ENCODE peak calls at places on chromosomes 12 and 14, in five cellular contexts. One of them, this sample, is unnamed.

GRCh38 chr14:60183724-60184596 is 18.8 kb upstream of the DHRS7 start:
- DNase-seq in kidney: no peak
- DNase-seq in SJSA1: no peak
- DNase-seq in neuronal stem cell: peak; percentile 56
- DNase-seq in OCI-LY7: peak; percentile 91
- DNase-seq in this sample: no peak

GRCh38 chr12:46357438-46358324 is 14.9 kb downstream of the SLC38A2 start:
- DNase-seq in neuronal stem cell: no peak
- DNase-seq in SJSA1: no peak
- DNase-seq in OCI-LY7: no peak
- DNase-seq in kidney: no peak
- DNase-seq in this sample: no peak

GRCh38 chr14:91219505-91220389 is 24.8 kb downstream of the GPR68 start:
- DNase-seq in neuronal stem cell: no peak
- DNase-seq in SJSA1: no peak
- DNase-seq in OCI-LY7: no peak
- DNase-seq in kidney: no peak
- DNase-seq in this sample: no peak

GRCh38 chr14:69316449-69317391 is 56.8 kb downstream of the GALNT16 start:
- DNase-seq in kidney: peak; percentile 76
- DNase-seq in OCI-LY7: no peak
- DNase-seq in neuronal stem cell: no peak
- DNase-seq in SJSA1: peak; percentile 76
- DNase-seq in this sample: peak; percentile 58

GRCh38 chr12:77947326-77947725 is 116.6 kb downstream of the NAV3 start:
- DNase-seq in SJSA1: no peak
- DNase-seq in neuronal stem cell: no peak
- DNase-seq in kidney: no peak
- DNase-seq in OCI-LY7: no peak
- DNase-seq in this sample: no peak

GRCh38 chr12:113220593-113221180 is 577 bp upstream of the TPCN1 start:
- DNase-seq in neuronal stem cell: no peak
- DNase-seq in kidney: no peak
- DNase-seq in SJSA1: no peak
- DNase-seq in OCI-LY7: peak; percentile 59
- DNase-seq in this sample: no peak

GRCh38 chr12:23895792-23896218 is 53.7 kb downstream of the SOX5 start:
- DNase-seq in kidney: no peak
- DNase-seq in SJSA1: no peak
- DNase-seq in OCI-LY7: no peak
- DNase-seq in neuronal stem cell: peak; percentile 89
- DNase-seq in this sample: no peak

GRCh38 chr12:114858388-114859146 is 174.6 kb upstream of the TBX3 start:
- DNase-seq in kidney: no peak
- DNase-seq in neuronal stem cell: no peak
- DNase-seq in SJSA1: no peak
- DNase-seq in OCI-LY7: no peak
- DNase-seq in this sample: no peak

GRCh38 chr14:52918486-52918885 is 32.4 kb downstream of the FERMT2 start:
- DNase-seq in kidney: no peak
- DNase-seq in SJSA1: no peak
- DNase-seq in neuronal stem cell: no peak
- DNase-seq in OCI-LY7: no peak
- DNase-seq in this sample: no peak

GRCh38 chr12:104671407-104672095 is 214.8 kb downstream of the CHST11 start:
- DNase-seq in kidney: peak; percentile 96
- DNase-seq in OCI-LY7: peak; percentile 30
- DNase-seq in SJSA1: peak; percentile 97
- DNase-seq in neuronal stem cell: no peak
- DNase-seq in this sample: peak; percentile 97

GRCh38 chr12:57813971-57814771 is 4.4 kb downstream of the AVIL start:
- DNase-seq in neuronal stem cell: no peak
- DNase-seq in kidney: no peak
- DNase-seq in SJSA1: no peak
- DNase-seq in OCI-LY7: no peak
- DNase-seq in this sample: no peak

GRCh38 chr12:19220205-19220604 is 90.7 kb downstream of the PLEKHA5 start:
- DNase-seq in kidney: no peak
- DNase-seq in neuronal stem cell: no peak
- DNase-seq in OCI-LY7: no peak
- DNase-seq in SJSA1: no peak
- DNase-seq in this sample: no peak

GRCh38 chr12:108599948-108600701 is 2.2 kb upstream of the TMEM119 start:
- DNase-seq in SJSA1: peak; percentile 91
- DNase-seq in OCI-LY7: no peak
- DNase-seq in kidney: no peak
- DNase-seq in neuronal stem cell: no peak
- DNase-seq in this sample: no peak

GRCh38 chr14:52333823-52334657 is 19.9 kb downstream of the PTGER2 start:
- DNase-seq in OCI-LY7: no peak
- DNase-seq in neuronal stem cell: no peak
- DNase-seq in kidney: no peak
- DNase-seq in SJSA1: no peak
- DNase-seq in this sample: no peak

GRCh38 chr12:56229819-56230448 is at the start of gene SLC39A5:
- DNase-seq in SJSA1: no peak
- DNase-seq in OCI-LY7: no peak
- DNase-seq in neuronal stem cell: no peak
- DNase-seq in kidney: no peak
- DNase-seq in this sample: no peak

GRCh38 chr12:32809196-32809595 is 53.5 kb upstream of the YARS2 start:
- DNase-seq in neuronal stem cell: no peak
- DNase-seq in SJSA1: peak; percentile 90
- DNase-seq in OCI-LY7: no peak
- DNase-seq in kidney: no peak
- DNase-seq in this sample: no peak

GRCh38 chr14:102087762-102088011 is 843 bp upstream of the HSP90AA1 start:
- DNase-seq in OCI-LY7: no peak
- DNase-seq in SJSA1: no peak
- DNase-seq in kidney: no peak
- DNase-seq in neuronal stem cell: no peak
- DNase-seq in this sample: no peak

GRCh38 chr14:102089621-102090343 is 2.9 kb upstream of the HSP90AA1 start:
- DNase-seq in kidney: no peak
- DNase-seq in neuronal stem cell: no peak
- DNase-seq in OCI-LY7: no peak
- DNase-seq in SJSA1: no peak
- DNase-seq in this sample: no peak

GRCh38 chr14:102086972-102087761 is at the start of gene HSP90AA1:
- DNase-seq in kidney: peak; percentile 99
- DNase-seq in neuronal stem cell: peak; percentile 95
- DNase-seq in SJSA1: peak; percentile 92
- DNase-seq in OCI-LY7: peak; percentile 95
- DNase-seq in this sample: peak; percentile 88

GRCh38 chr14:102086346-102086971 is 385 bp downstream of the HSP90AA1 start:
- DNase-seq in neuronal stem cell: no peak
- DNase-seq in OCI-LY7: peak; percentile 70
- DNase-seq in SJSA1: peak; percentile 55
- DNase-seq in kidney: peak; percentile 83
- DNase-seq in this sample: no peak

GRCh38 chr14:102088012-102088792 is 1.4 kb upstream of the HSP90AA1 start:
- DNase-seq in kidney: peak; percentile 87
- DNase-seq in neuronal stem cell: no peak
- DNase-seq in OCI-LY7: peak; percentile 65
- DNase-seq in SJSA1: no peak
- DNase-seq in this sample: peak; percentile 69
- H3K27ac ChIP-seq in kidney: peak overlapping the region; percentile 100
- H3K27ac ChIP-seq in neuronal stem cell: no peak overlapping the region
- H3K27ac ChIP-seq in OCI-LY7: peak overlapping the region; percentile 66
- H3K27ac ChIP-seq in SJSA1: no peak overlapping the region
- H3K27ac ChIP-seq in this sample: peak overlapping the region; percentile 82

GRCh38 chr14:103520657-103521437 is 1.8 kb downstream of the CKB start:
- DNase-seq in neuronal stem cell: peak; percentile 80
- DNase-seq in kidney: peak; percentile 96
- DNase-seq in SJSA1: peak; percentile 82
- DNase-seq in OCI-LY7: peak; percentile 48
- DNase-seq in this sample: peak; percentile 82
- H3K4me3 ChIP-seq in neuronal stem cell: peak overlapping the region; percentile 98
- H3K4me3 ChIP-seq in kidney: peak overlapping the region; percentile 66
- H3K4me3 ChIP-seq in SJSA1: peak overlapping the region; percentile 42
- H3K4me3 ChIP-seq in OCI-LY7: peak overlapping the region; percentile 52
- H3K4me3 ChIP-seq in this sample: peak overlapping the region; percentile 66

DNA sequence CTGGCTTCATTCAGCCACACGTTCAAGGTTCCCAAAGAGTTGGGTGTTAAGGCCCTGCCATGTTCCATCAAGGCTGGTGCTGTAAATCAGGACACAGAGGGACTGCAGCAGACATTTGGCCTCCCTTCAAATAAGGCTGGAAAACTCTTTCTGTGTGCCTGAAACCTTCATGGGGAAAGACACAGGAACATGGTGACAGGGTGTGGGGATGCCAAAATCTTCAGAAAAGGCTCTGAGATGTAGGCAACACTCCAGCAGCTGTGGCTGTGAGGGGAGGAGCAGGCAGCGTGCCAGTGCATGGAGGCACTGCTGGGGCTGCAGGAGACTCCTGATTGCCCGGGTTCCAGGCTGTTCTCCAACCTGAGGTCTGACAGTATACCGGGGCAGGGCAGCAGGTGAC is 15.0 kb downstream of the POMT2 start:
- DNase-seq in kidney: no peak
- DNase-seq in OCI-LY7: no peak
- DNase-seq in neuronal stem cell: no peak
- DNase-seq in SJSA1: no peak
- DNase-seq in this sample: no peak
- H3K27ac ChIP-seq in kidney: no peak overlapping the region
- H3K27ac ChIP-seq in OCI-LY7: no peak overlapping the region
- H3K27ac ChIP-seq in neuronal stem cell: no peak overlapping the region
- H3K27ac ChIP-seq in SJSA1: no peak overlapping the region
- H3K27ac ChIP-seq in this sample: no peak overlapping the region

GRCh38 chr12:52753283-52753682 is 23.9 kb downstream of the KRT76 start:
- DNase-seq in SJSA1: peak; percentile 96
- DNase-seq in OCI-LY7: no peak
- DNase-seq in kidney: no peak
- DNase-seq in neuronal stem cell: no peak
- DNase-seq in this sample: no peak
- H3K4me3 ChIP-seq in SJSA1: no peak overlapping the region
- H3K4me3 ChIP-seq in OCI-LY7: no peak overlapping the region
- H3K4me3 ChIP-seq in kidney: no peak overlapping the region
- H3K4me3 ChIP-seq in neuronal stem cell: no peak overlapping the region
- H3K4me3 ChIP-seq in this sample: no peak overlapping the region

GRCh38 chr14:104333903-104334811 is 195.8 kb downstream of the KIF26A start:
- DNase-seq in OCI-LY7: no peak
- DNase-seq in kidney: peak; percentile 72
- DNase-seq in neuronal stem cell: no peak
- DNase-seq in SJSA1: peak; percentile 26
- DNase-seq in this sample: no peak
- H3K27ac ChIP-seq in OCI-LY7: no peak overlapping the region
- H3K27ac ChIP-seq in kidney: no peak overlapping the region
- H3K27ac ChIP-seq in neuronal stem cell: no peak overlapping the region
- H3K27ac ChIP-seq in SJSA1: no peak overlapping the region
- H3K27ac ChIP-seq in this sample: no peak overlapping the region